ENCODE peak calls at places on chromosome 13, in ten cellular contexts. L, I, F, V, O, B, R, S, E and Z are unnamed samples.

GRCh38 chr13:113855012-113855921 is 8.6 kb downstream of the GAS6 start:
- DNase-seq in L (peak), I (no peak), F (peak), V (no peak), O (peak), B (no peak), R (no peak), S (no peak), E (peak), Z (no peak)

GRCh38 chr13:106496072-106496997 is 39.1 kb downstream of the EFNB2 start:
- DNase-seq in L (no peak), I (no peak), F (no peak), V (no peak), O (no peak), B (no peak), R (no peak), S (no peak), E (no peak), Z (no peak)

GRCh38 chr13:21849323-21849722 is 178.4 kb downstream of the FGF9 start:
- DNase-seq in L (no peak), I (no peak), F (no peak), V (no peak), O (no peak), B (peak), R (no peak), S (no peak), E (no peak), Z (peak)

GRCh38 chr13:83503424-83503823 is 378.9 kb downstream of the SLITRK1 start:
- DNase-seq in L (no peak), I (no peak), F (no peak), V (no peak), O (no peak), B (no peak), R (no peak), S (no peak), E (no peak), Z (no peak)

GRCh38 chr13:40585911-40586471 is 80.5 kb downstream of the FOXO1 start:
- DNase-seq in L (no peak), I (no peak), F (no peak), V (no peak), O (no peak), B (peak), R (no peak), S (no peak), E (no peak), Z (no peak)

GRCh38 chr13:110319774-110320509 is 12.9 kb downstream of the COL4A2 start:
- DNase-seq in L (no peak), I (peak), F (no peak), V (no peak), O (no peak), B (no peak), R (no peak), S (no peak), E (peak), Z (no peak)

GRCh38 chr13:98657506-98658085 is 80.7 kb upstream of the STK24 start:
- DNase-seq in L (no peak), I (no peak), F (no peak), V (no peak), O (no peak), B (no peak), R (no peak), S (no peak), E (no peak), Z (no peak)

GRCh38 chr13:23671367-23671766 is 101.2 kb downstream of the TNFRSF19 start:
- DNase-seq in L (no peak), I (no peak), F (no peak), V (no peak), O (no peak), B (no peak), R (no peak), S (no peak), E (no peak), Z (no peak)

GRCh38 chr13:51971520-51972426 is 39.5 kb downstream of the ATP7B start:
- DNase-seq in L (no peak), I (no peak), F (no peak), V (no peak), O (no peak), B (no peak), R (no peak), S (no peak), E (no peak), Z (no peak)

GRCh38 chr13:44884076-44884729 is 105.1 kb downstream of the NUFIP1 start:
- DNase-seq in L (no peak), I (peak), F (no peak), V (no peak), O (no peak), B (no peak), R (no peak), S (no peak), E (no peak), Z (no peak)

GRCh38 chr13:87975035-87975434 is 303.9 kb downstream of the SLITRK5 start:
- DNase-seq in L (no peak), I (no peak), F (no peak), V (no peak), O (no peak), B (no peak), R (no peak), S (no peak), E (no peak), Z (no peak)